ENCODE peak calls at places on chromosomes 7 and 10, in four cellular contexts. One of them, this sample, is unnamed. For H4K20me1, the result is how much of the 10 kb centered on the place peaks cover.

GRCh38 chr7:157685430-157686284 is 348.9 kb downstream of the DNAJB6 start:
- DNase-seq in neural progenitor cell: peak
- DNase-seq in hepatocyte: no peak
- DNase-seq in IMR-90: no peak
- DNase-seq in this sample: no peak

GRCh38 chr10:7622969-7623368 is 43.8 kb downstream of the ITIH5 start:
- DNase-seq in neural progenitor cell: peak
- DNase-seq in hepatocyte: peak
- DNase-seq in IMR-90: no peak
- DNase-seq in this sample: no peak

GRCh38 chr7:134710854-134711624 is 64.4 kb downstream of the BPGM start:
- DNase-seq in neural progenitor cell: no peak
- DNase-seq in hepatocyte: peak
- DNase-seq in IMR-90: peak
- DNase-seq in this sample: peak

GRCh38 chr10:96257944-96258343 is 13.4 kb downstream of the BLNK start:
- DNase-seq in neural progenitor cell: no peak
- DNase-seq in hepatocyte: no peak
- DNase-seq in IMR-90: no peak
- DNase-seq in this sample: no peak

GRCh38 chr10:31133251-31133627 is 101.6 kb upstream of the ZNF438 start:
- DNase-seq in neural progenitor cell: no peak
- DNase-seq in hepatocyte: no peak
- DNase-seq in IMR-90: no peak
- DNase-seq in this sample: no peak

GRCh38 chr10:105148921-105149320 is 507.8 kb downstream of the SORCS3 start:
- DNase-seq in neural progenitor cell: no peak
- DNase-seq in hepatocyte: peak
- DNase-seq in IMR-90: no peak
- DNase-seq in this sample: no peak

GRCh38 chr10:114261116-114261515 is 22.1 kb downstream of the VWA2 start:
- DNase-seq in neural progenitor cell: no peak
- DNase-seq in hepatocyte: no peak
- DNase-seq in IMR-90: peak
- DNase-seq in this sample: peak

GRCh38 chr7:22093003-22093402 is 147.3 kb upstream of the CDCA7L start:
- DNase-seq in neural progenitor cell: no peak
- DNase-seq in hepatocyte: no peak
- DNase-seq in IMR-90: no peak
- DNase-seq in this sample: peak

GRCh38 chr7:100088621-100089457 is at the start of gene COPS6:
- DNase-seq in neural progenitor cell: peak
- DNase-seq in hepatocyte: peak
- DNase-seq in IMR-90: peak
- DNase-seq in this sample: peak

GRCh38 chr7:138608292-138608691 is 92.9 kb downstream of the SVOPL start:
- DNase-seq in neural progenitor cell: no peak
- DNase-seq in hepatocyte: no peak
- DNase-seq in IMR-90: peak
- DNase-seq in this sample: peak

GRCh38 chr10:7519351-7519750 is 108.5 kb upstream of the SFMBT2 start:
- DNase-seq in neural progenitor cell: no peak
- DNase-seq in hepatocyte: no peak
- DNase-seq in IMR-90: no peak
- DNase-seq in this sample: no peak

GRCh38 chr7:98399462-98399861 is 1.4 kb downstream of the BAIAP2L1 start:
- DNase-seq in neural progenitor cell: peak
- DNase-seq in hepatocyte: no peak
- DNase-seq in IMR-90: peak
- DNase-seq in this sample: peak

GRCh38 chr7:55185941-55186609 is 167.3 kb downstream of the EGFR start:
- DNase-seq in neural progenitor cell: no peak
- DNase-seq in hepatocyte: peak
- DNase-seq in IMR-90: peak
- DNase-seq in this sample: peak

GRCh38 chr10:43396928-43397624 is 11.9 kb downstream of the HNRNPF start:
- DNase-seq in neural progenitor cell: peak
- DNase-seq in hepatocyte: peak
- DNase-seq in IMR-90: peak
- DNase-seq in this sample: peak

DNA sequence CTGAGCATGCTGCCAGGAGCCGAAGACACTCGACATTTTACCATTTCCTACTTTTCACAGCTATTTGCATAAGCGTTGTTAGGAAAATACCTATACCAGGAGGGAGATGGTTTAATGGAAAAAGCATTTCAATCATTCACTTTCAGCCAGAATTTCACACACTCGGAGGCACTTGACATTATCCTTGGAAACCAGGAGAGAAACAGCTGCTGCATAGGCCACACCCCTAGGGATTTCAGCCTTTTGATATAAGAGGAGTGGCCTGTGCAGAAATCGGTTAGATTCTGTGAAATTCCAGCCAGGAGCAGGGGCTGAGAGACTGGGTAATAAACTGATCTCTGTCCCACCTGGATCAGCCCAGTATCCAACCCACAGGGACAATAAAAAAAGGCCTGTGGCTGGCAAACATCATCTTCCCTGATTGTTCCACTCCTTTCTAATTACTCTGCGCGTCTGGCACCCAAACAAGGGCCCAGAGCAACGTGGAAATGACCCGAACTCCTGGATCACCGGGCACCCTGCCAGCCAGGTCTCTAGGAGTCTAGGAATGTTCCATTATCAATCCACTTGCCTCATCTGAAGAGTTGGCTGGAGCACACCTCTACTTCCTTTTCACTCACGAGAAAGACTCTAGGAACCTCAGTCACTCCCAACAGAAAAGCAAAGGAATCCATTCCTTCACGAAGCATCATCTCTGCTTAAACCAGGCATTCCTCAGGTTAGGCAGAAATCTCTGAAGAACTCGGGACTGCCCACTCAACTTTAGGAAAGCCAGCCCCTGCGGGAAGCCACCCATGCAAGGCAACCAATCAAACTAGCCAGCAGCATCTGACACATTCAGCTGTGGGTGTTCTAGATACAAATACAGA is 37.9 kb downstream of the ATXN7L1 start:
- DNase-seq in neural progenitor cell: no peak
- DNase-seq in hepatocyte: no peak
- DNase-seq in IMR-90: peak
- DNase-seq in this sample: peak
- H3K4me2 ChIP-seq in neural progenitor cell: peak
- H3K4me2 ChIP-seq in hepatocyte: no peak
- H3K4me2 ChIP-seq in IMR-90: no peak
- H3K4me2 ChIP-seq in this sample: peak

GRCh38 chr10:102043456-102043855 is 12.5 kb downstream of the ARMH3 start:
- DNase-seq in neural progenitor cell: no peak
- DNase-seq in hepatocyte: no peak
- DNase-seq in IMR-90: peak
- DNase-seq in this sample: peak
- H4K20me1 ChIP-seq in neural progenitor cell: half or more
- H4K20me1 ChIP-seq in hepatocyte: under half
- H4K20me1 ChIP-seq in IMR-90: under half
- H4K20me1 ChIP-seq in this sample: under half

DNA sequence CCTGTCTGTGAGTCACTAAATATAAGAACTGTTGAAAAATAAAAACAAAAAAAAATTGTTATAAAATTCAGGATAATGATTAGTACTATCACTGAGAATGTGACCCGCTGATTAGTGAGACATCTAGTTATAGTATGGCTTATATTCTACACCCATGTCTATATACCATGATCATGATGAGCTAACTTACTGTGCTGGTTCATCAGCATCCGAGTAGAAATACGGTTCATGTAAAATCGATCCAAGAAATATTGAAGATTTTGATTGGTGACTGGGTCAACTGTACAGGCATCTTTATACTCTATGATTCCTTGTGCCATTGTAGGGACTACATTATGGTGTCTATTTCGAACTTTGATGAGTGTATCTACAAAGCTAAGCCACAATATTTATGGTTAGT is 3.7 kb downstream of the PDK4 start:
- DNase-seq in neural progenitor cell: no peak
- DNase-seq in hepatocyte: no peak
- DNase-seq in IMR-90: no peak
- DNase-seq in this sample: no peak
- H3K4me3 ChIP-seq in neural progenitor cell: no peak
- H3K4me3 ChIP-seq in hepatocyte: no peak
- H3K4me3 ChIP-seq in IMR-90: no peak
- H3K4me3 ChIP-seq in this sample: no peak

DNA sequence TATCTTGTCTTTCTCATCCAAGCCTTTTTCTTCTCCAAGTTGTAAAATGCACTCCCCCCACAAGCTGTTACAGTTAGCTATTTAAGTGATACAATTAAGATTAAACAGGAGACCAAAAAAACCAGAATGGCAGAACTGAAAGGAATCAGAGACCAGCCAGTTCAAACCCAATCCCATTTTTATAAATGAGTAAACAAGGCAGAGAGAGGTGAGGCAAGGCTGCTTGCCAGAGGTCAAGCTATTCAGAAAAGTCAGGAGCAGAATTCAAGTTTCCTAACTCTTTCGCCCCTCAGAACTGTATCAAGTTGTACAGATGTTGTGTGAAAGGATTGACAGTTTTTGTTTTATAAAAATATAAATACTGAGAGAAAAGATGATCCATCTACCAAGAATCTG is 90.2 kb downstream of the ZFAND4 start:
- DNase-seq in neural progenitor cell: no peak
- DNase-seq in hepatocyte: no peak
- DNase-seq in IMR-90: no peak
- DNase-seq in this sample: no peak
- H3K4me2 ChIP-seq in neural progenitor cell: no peak
- H3K4me2 ChIP-seq in hepatocyte: no peak
- H3K4me2 ChIP-seq in IMR-90: no peak
- H3K4me2 ChIP-seq in this sample: no peak

DNA sequence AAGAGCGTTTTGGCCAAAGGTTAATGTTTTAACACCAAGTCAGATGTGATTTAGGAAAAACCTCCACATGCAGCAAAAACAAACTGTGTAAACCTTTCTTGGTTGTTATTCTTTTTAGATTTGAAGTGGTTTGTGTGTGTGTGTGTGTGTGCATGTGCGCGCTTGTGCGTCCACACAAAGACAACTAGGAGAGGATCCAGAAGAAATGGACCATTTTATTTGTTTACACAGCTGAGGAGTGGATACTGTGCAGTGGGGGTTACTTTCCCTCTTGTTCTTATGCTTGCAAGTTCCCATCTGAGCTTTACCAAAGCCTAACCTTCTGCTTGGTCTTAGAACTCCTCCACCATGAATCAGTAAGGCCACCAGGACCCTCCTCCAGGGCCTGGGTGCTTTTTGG is 20.0 kb downstream of the TCF7L2 start:
- DNase-seq in neural progenitor cell: no peak
- DNase-seq in hepatocyte: no peak
- DNase-seq in IMR-90: peak
- DNase-seq in this sample: no peak
- H4K20me1 ChIP-seq in neural progenitor cell: half or more
- H4K20me1 ChIP-seq in hepatocyte: half or more
- H4K20me1 ChIP-seq in IMR-90: under half
- H4K20me1 ChIP-seq in this sample: under half

DNA sequence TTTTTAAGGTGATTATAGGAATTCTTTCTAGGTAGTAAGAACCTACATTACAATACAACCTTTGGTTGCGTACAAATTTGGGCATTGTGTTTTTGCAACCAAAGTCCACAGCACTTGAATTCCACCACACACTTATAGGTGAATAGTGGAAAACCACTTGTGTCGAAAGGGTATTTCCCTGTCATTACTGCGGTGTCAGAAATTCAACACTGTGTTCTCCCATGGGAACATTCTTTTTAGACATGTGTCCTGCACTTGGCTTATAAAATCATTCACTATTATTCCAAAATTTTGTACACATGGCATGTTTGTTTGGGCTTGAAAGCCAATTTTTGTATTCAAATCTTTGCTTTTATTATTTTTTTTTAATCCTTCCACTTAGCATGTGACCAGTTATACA is 333.7 kb downstream of the PRPF18 start:
- DNase-seq in neural progenitor cell: no peak
- DNase-seq in hepatocyte: no peak
- DNase-seq in IMR-90: no peak
- DNase-seq in this sample: no peak
- H3K4me3 ChIP-seq in neural progenitor cell: no peak
- H3K4me3 ChIP-seq in hepatocyte: no peak
- H3K4me3 ChIP-seq in IMR-90: no peak
- H3K4me3 ChIP-seq in this sample: no peak

DNA sequence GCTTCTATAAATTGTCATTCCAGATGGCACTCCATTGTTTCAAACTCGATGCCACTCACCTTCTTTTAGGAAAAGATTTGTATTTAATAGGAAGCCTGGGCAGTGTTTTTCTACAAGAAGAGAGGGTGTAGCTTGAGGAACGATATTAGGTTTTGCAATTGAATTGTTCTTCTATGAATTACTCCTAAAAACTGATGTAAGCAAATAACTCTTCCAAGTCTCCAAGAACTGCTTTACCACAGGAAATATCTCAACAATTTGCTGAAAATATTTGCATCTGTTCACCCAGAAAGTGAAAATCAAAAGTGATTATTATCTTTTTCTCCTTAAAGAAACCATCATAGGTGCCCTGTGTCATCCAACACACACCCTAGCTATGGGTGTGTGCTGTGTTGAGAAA is 261.3 kb upstream of the MEOX2 start:
- DNase-seq in neural progenitor cell: no peak
- DNase-seq in hepatocyte: no peak
- DNase-seq in IMR-90: no peak
- DNase-seq in this sample: peak
- H3K4me2 ChIP-seq in neural progenitor cell: no peak
- H3K4me2 ChIP-seq in hepatocyte: no peak
- H3K4me2 ChIP-seq in IMR-90: no peak
- H3K4me2 ChIP-seq in this sample: peak

This sample was measured in GM23248.